ENCODE peak calls at places on chromosomes 7 and 10, in eight cellular contexts. One of them, this sample, is unnamed.

GRCh38 chr7:30699706-30700495 is 17.6 kb upstream of the CRHR2 start:
- DNase-seq in WTC11: peak
- DNase-seq in endothelial cell: no peak
- DNase-seq in effector CD4-positive, alpha-beta T cell: no peak
- DNase-seq in fibroblast of pulmonary artery: no peak
- DNase-seq in lower lobe of right lung: no peak
- DNase-seq in germinal center: no peak
- DNase-seq in NCI-H748 treated with DMSO at 0.1 percent for 48 hours: no peak
- DNase-seq in this sample: peak

GRCh38 chr7:128954150-128954549 is 16.4 kb downstream of the IRF5 start:
- DNase-seq in NCI-H748 treated with DMSO at 0.1 percent for 48 hours: no peak
- DNase-seq in germinal center: no peak
- DNase-seq in effector CD4-positive, alpha-beta T cell: no peak
- DNase-seq in fibroblast of pulmonary artery: no peak
- DNase-seq in lower lobe of right lung: no peak
- DNase-seq in endothelial cell: no peak
- DNase-seq in WTC11: no peak
- DNase-seq in this sample: no peak

GRCh38 chr10:97814996-97815395 is 34.6 kb upstream of the GOLGA7B start:
- DNase-seq in lower lobe of right lung: no peak
- DNase-seq in effector CD4-positive, alpha-beta T cell: no peak
- DNase-seq in germinal center: no peak
- DNase-seq in endothelial cell: no peak
- DNase-seq in WTC11: no peak
- DNase-seq in NCI-H748 treated with DMSO at 0.1 percent for 48 hours: no peak
- DNase-seq in fibroblast of pulmonary artery: no peak
- DNase-seq in this sample: no peak

GRCh38 chr10:127935115-127935561 is 28.2 kb downstream of the PTPRE start:
- DNase-seq in NCI-H748 treated with DMSO at 0.1 percent for 48 hours: peak
- DNase-seq in endothelial cell: no peak
- DNase-seq in fibroblast of pulmonary artery: no peak
- DNase-seq in lower lobe of right lung: no peak
- DNase-seq in effector CD4-positive, alpha-beta T cell: no peak
- DNase-seq in WTC11: no peak
- DNase-seq in germinal center: no peak
- DNase-seq in this sample: no peak

GRCh38 chr7:130272456-130273080 is 5.9 kb downstream of the CPA2 start:
- DNase-seq in endothelial cell: peak
- DNase-seq in fibroblast of pulmonary artery: no peak
- DNase-seq in effector CD4-positive, alpha-beta T cell: no peak
- DNase-seq in germinal center: no peak
- DNase-seq in NCI-H748 treated with DMSO at 0.1 percent for 48 hours: peak
- DNase-seq in WTC11: peak
- DNase-seq in lower lobe of right lung: no peak
- DNase-seq in this sample: no peak

GRCh38 chr10:72790216-72790990 is 98.5 kb downstream of the MCU start:
- DNase-seq in endothelial cell: no peak
- DNase-seq in WTC11: no peak
- DNase-seq in lower lobe of right lung: no peak
- DNase-seq in effector CD4-positive, alpha-beta T cell: no peak
- DNase-seq in germinal center: no peak
- DNase-seq in NCI-H748 treated with DMSO at 0.1 percent for 48 hours: no peak
- DNase-seq in fibroblast of pulmonary artery: no peak
- DNase-seq in this sample: no peak

GRCh38 chr7:78080811-78081210 is 282.2 kb downstream of the PHTF2 start:
- DNase-seq in fibroblast of pulmonary artery: no peak
- DNase-seq in lower lobe of right lung: no peak
- DNase-seq in effector CD4-positive, alpha-beta T cell: no peak
- DNase-seq in germinal center: no peak
- DNase-seq in WTC11: no peak
- DNase-seq in NCI-H748 treated with DMSO at 0.1 percent for 48 hours: no peak
- DNase-seq in endothelial cell: no peak
- DNase-seq in this sample: no peak

GRCh38 chr7:3154881-3155494 is 111.3 kb upstream of the CARD11 start:
- DNase-seq in WTC11: peak
- DNase-seq in germinal center: peak
- DNase-seq in lower lobe of right lung: no peak
- DNase-seq in fibroblast of pulmonary artery: peak
- DNase-seq in NCI-H748 treated with DMSO at 0.1 percent for 48 hours: peak
- DNase-seq in endothelial cell: peak
- DNase-seq in effector CD4-positive, alpha-beta T cell: peak
- DNase-seq in this sample: peak

GRCh38 chr10:60733189-60733815 is 45.0 kb upstream of the CDK1 start:
- DNase-seq in fibroblast of pulmonary artery: no peak
- DNase-seq in endothelial cell: peak
- DNase-seq in WTC11: peak
- DNase-seq in lower lobe of right lung: peak
- DNase-seq in germinal center: peak
- DNase-seq in NCI-H748 treated with DMSO at 0.1 percent for 48 hours: peak
- DNase-seq in effector CD4-positive, alpha-beta T cell: peak
- DNase-seq in this sample: peak

GRCh38 chr7:114589436-114589835 is 174.8 kb downstream of the FOXP2 start:
- DNase-seq in endothelial cell: no peak
- DNase-seq in effector CD4-positive, alpha-beta T cell: no peak
- DNase-seq in fibroblast of pulmonary artery: no peak
- DNase-seq in lower lobe of right lung: no peak
- DNase-seq in germinal center: no peak
- DNase-seq in WTC11: no peak
- DNase-seq in NCI-H748 treated with DMSO at 0.1 percent for 48 hours: no peak
- DNase-seq in this sample: no peak

GRCh38 chr7:22549667-22550513 is 49.9 kb upstream of the STEAP1B start:
- DNase-seq in germinal center: peak
- DNase-seq in fibroblast of pulmonary artery: peak
- DNase-seq in WTC11: peak
- DNase-seq in lower lobe of right lung: no peak
- DNase-seq in effector CD4-positive, alpha-beta T cell: peak
- DNase-seq in endothelial cell: peak
- DNase-seq in NCI-H748 treated with DMSO at 0.1 percent for 48 hours: peak
- DNase-seq in this sample: peak

GRCh38 chr7:46716926-46717325 is 795.9 kb upstream of the IGFBP3 start:
- DNase-seq in effector CD4-positive, alpha-beta T cell: no peak
- DNase-seq in lower lobe of right lung: no peak
- DNase-seq in fibroblast of pulmonary artery: peak
- DNase-seq in NCI-H748 treated with DMSO at 0.1 percent for 48 hours: no peak
- DNase-seq in endothelial cell: no peak
- DNase-seq in germinal center: no peak
- DNase-seq in WTC11: no peak
- DNase-seq in this sample: peak

GRCh38 chr7:156832195-156832877 is 60.6 kb downstream of the LMBR1 start:
- DNase-seq in lower lobe of right lung: no peak
- DNase-seq in fibroblast of pulmonary artery: no peak
- DNase-seq in effector CD4-positive, alpha-beta T cell: no peak
- DNase-seq in WTC11: no peak
- DNase-seq in endothelial cell: no peak
- DNase-seq in germinal center: peak
- DNase-seq in NCI-H748 treated with DMSO at 0.1 percent for 48 hours: no peak
- DNase-seq in this sample: no peak

GRCh38 chr7:157711353-157711888 is 374.6 kb downstream of the DNAJB6 start:
- DNase-seq in NCI-H748 treated with DMSO at 0.1 percent for 48 hours: no peak
- DNase-seq in endothelial cell: no peak
- DNase-seq in lower lobe of right lung: peak
- DNase-seq in effector CD4-positive, alpha-beta T cell: no peak
- DNase-seq in WTC11: peak
- DNase-seq in fibroblast of pulmonary artery: no peak
- DNase-seq in germinal center: no peak
- DNase-seq in this sample: no peak

GRCh38 chr7:139471740-139472353 is 11.6 kb downstream of the KLRG2 start:
- DNase-seq in lower lobe of right lung: no peak
- DNase-seq in WTC11: no peak
- DNase-seq in endothelial cell: no peak
- DNase-seq in fibroblast of pulmonary artery: peak
- DNase-seq in effector CD4-positive, alpha-beta T cell: no peak
- DNase-seq in germinal center: no peak
- DNase-seq in NCI-H748 treated with DMSO at 0.1 percent for 48 hours: no peak
- DNase-seq in this sample: peak

GRCh38 chr10:117005454-117006055 is 568 bp upstream of the SHTN1 start:
- DNase-seq in WTC11: peak
- DNase-seq in NCI-H748 treated with DMSO at 0.1 percent for 48 hours: no peak
- DNase-seq in effector CD4-positive, alpha-beta T cell: no peak
- DNase-seq in germinal center: peak
- DNase-seq in lower lobe of right lung: no peak
- DNase-seq in fibroblast of pulmonary artery: no peak
- DNase-seq in endothelial cell: peak
- DNase-seq in this sample: peak

GRCh38 chr7:6299774-6300173 is 27.4 kb upstream of the CYTH3 start:
- DNase-seq in effector CD4-positive, alpha-beta T cell: no peak
- DNase-seq in fibroblast of pulmonary artery: no peak
- DNase-seq in WTC11: no peak
- DNase-seq in NCI-H748 treated with DMSO at 0.1 percent for 48 hours: no peak
- DNase-seq in germinal center: no peak
- DNase-seq in lower lobe of right lung: no peak
- DNase-seq in endothelial cell: no peak
- DNase-seq in this sample: no peak

GRCh38 chr7:70091362-70091761 is 493.1 kb downstream of the AUTS2 start:
- DNase-seq in germinal center: no peak
- DNase-seq in WTC11: no peak
- DNase-seq in fibroblast of pulmonary artery: no peak
- DNase-seq in NCI-H748 treated with DMSO at 0.1 percent for 48 hours: no peak
- DNase-seq in endothelial cell: no peak
- DNase-seq in lower lobe of right lung: no peak
- DNase-seq in effector CD4-positive, alpha-beta T cell: no peak
- DNase-seq in this sample: no peak

GRCh38 chr7:16293669-16294425 is 127.5 kb downstream of the CRPPA start:
- DNase-seq in germinal center: no peak
- DNase-seq in WTC11: no peak
- DNase-seq in lower lobe of right lung: no peak
- DNase-seq in fibroblast of pulmonary artery: no peak
- DNase-seq in NCI-H748 treated with DMSO at 0.1 percent for 48 hours: no peak
- DNase-seq in effector CD4-positive, alpha-beta T cell: no peak
- DNase-seq in endothelial cell: no peak
- DNase-seq in this sample: no peak

GRCh38 chr7:51428226-51428887 is 111.7 kb upstream of the COBL start:
- DNase-seq in lower lobe of right lung: no peak
- DNase-seq in endothelial cell: peak
- DNase-seq in WTC11: peak
- DNase-seq in effector CD4-positive, alpha-beta T cell: no peak
- DNase-seq in germinal center: no peak
- DNase-seq in NCI-H748 treated with DMSO at 0.1 percent for 48 hours: peak
- DNase-seq in fibroblast of pulmonary artery: no peak
- DNase-seq in this sample: peak

GRCh38 chr7:82778021-82778420 is 334.4 kb upstream of the CACNA2D1 start:
- DNase-seq in endothelial cell: no peak
- DNase-seq in fibroblast of pulmonary artery: peak
- DNase-seq in germinal center: no peak
- DNase-seq in NCI-H748 treated with DMSO at 0.1 percent for 48 hours: no peak
- DNase-seq in lower lobe of right lung: no peak
- DNase-seq in effector CD4-positive, alpha-beta T cell: no peak
- DNase-seq in WTC11: no peak
- DNase-seq in this sample: no peak

GRCh38 chr10:122342293-122343134 is 32.0 kb upstream of the PLEKHA1 start:
- DNase-seq in germinal center: peak
- DNase-seq in endothelial cell: peak
- DNase-seq in NCI-H748 treated with DMSO at 0.1 percent for 48 hours: no peak
- DNase-seq in WTC11: peak
- DNase-seq in effector CD4-positive, alpha-beta T cell: peak
- DNase-seq in fibroblast of pulmonary artery: peak
- DNase-seq in lower lobe of right lung: no peak
- DNase-seq in this sample: peak

GRCh38 chr10:91788527-91788926 is 9.7 kb upstream of the TNKS2 start:
- DNase-seq in lower lobe of right lung: no peak
- DNase-seq in fibroblast of pulmonary artery: no peak
- DNase-seq in germinal center: no peak
- DNase-seq in effector CD4-positive, alpha-beta T cell: no peak
- DNase-seq in endothelial cell: no peak
- DNase-seq in NCI-H748 treated with DMSO at 0.1 percent for 48 hours: no peak
- DNase-seq in WTC11: no peak
- DNase-seq in this sample: no peak

GRCh38 chr7:30562498-30562897 is 32.2 kb upstream of the GARS1 start:
- DNase-seq in WTC11: no peak
- DNase-seq in germinal center: no peak
- DNase-seq in effector CD4-positive, alpha-beta T cell: no peak
- DNase-seq in lower lobe of right lung: no peak
- DNase-seq in NCI-H748 treated with DMSO at 0.1 percent for 48 hours: peak
- DNase-seq in fibroblast of pulmonary artery: peak
- DNase-seq in endothelial cell: no peak
- DNase-seq in this sample: no peak

GRCh38 chr10:65618125-65618524 is 1307.7 kb upstream of the LRRTM3 start:
- DNase-seq in fibroblast of pulmonary artery: peak
- DNase-seq in germinal center: no peak
- DNase-seq in lower lobe of right lung: no peak
- DNase-seq in effector CD4-positive, alpha-beta T cell: no peak
- DNase-seq in WTC11: no peak
- DNase-seq in endothelial cell: no peak
- DNase-seq in NCI-H748 treated with DMSO at 0.1 percent for 48 hours: no peak
- DNase-seq in this sample: no peak

GRCh38 chr7:95690367-95690947 is 81.9 kb upstream of the DYNC1I1 start:
- DNase-seq in WTC11: no peak
- DNase-seq in germinal center: peak
- DNase-seq in lower lobe of right lung: no peak
- DNase-seq in fibroblast of pulmonary artery: peak
- DNase-seq in NCI-H748 treated with DMSO at 0.1 percent for 48 hours: peak
- DNase-seq in effector CD4-positive, alpha-beta T cell: no peak
- DNase-seq in endothelial cell: peak
- DNase-seq in this sample: peak

GRCh38 chr7:35565927-35566326 is 129.0 kb downstream of the HERPUD2 start:
- DNase-seq in lower lobe of right lung: no peak
- DNase-seq in germinal center: no peak
- DNase-seq in NCI-H748 treated with DMSO at 0.1 percent for 48 hours: no peak
- DNase-seq in fibroblast of pulmonary artery: peak
- DNase-seq in WTC11: no peak
- DNase-seq in effector CD4-positive, alpha-beta T cell: no peak
- DNase-seq in endothelial cell: no peak
- DNase-seq in this sample: peak

GRCh38 chr10:86536294-86536861 is 14.8 kb upstream of the WAPL start:
- DNase-seq in NCI-H748 treated with DMSO at 0.1 percent for 48 hours: no peak
- DNase-seq in effector CD4-positive, alpha-beta T cell: peak
- DNase-seq in lower lobe of right lung: no peak
- DNase-seq in fibroblast of pulmonary artery: no peak
- DNase-seq in WTC11: peak
- DNase-seq in germinal center: peak
- DNase-seq in endothelial cell: no peak
- DNase-seq in this sample: peak

GRCh38 chr10:14024349-14025202 is 306.1 kb downstream of the FRMD4A start:
- DNase-seq in WTC11: no peak
- DNase-seq in lower lobe of right lung: no peak
- DNase-seq in fibroblast of pulmonary artery: no peak
- DNase-seq in endothelial cell: no peak
- DNase-seq in effector CD4-positive, alpha-beta T cell: no peak
- DNase-seq in NCI-H748 treated with DMSO at 0.1 percent for 48 hours: no peak
- DNase-seq in germinal center: peak
- DNase-seq in this sample: no peak

GRCh38 chr10:125159932-125160855 is at the start of gene CTBP2:
- DNase-seq in lower lobe of right lung: peak
- DNase-seq in endothelial cell: peak
- DNase-seq in effector CD4-positive, alpha-beta T cell: no peak
- DNase-seq in WTC11: no peak
- DNase-seq in germinal center: peak
- DNase-seq in NCI-H748 treated with DMSO at 0.1 percent for 48 hours: peak
- DNase-seq in fibroblast of pulmonary artery: peak
- DNase-seq in this sample: peak

GRCh38 chr10:96984512-96985225 is 152.6 kb downstream of the LCOR start:
- DNase-seq in lower lobe of right lung: no peak
- DNase-seq in WTC11: no peak
- DNase-seq in effector CD4-positive, alpha-beta T cell: no peak
- DNase-seq in endothelial cell: no peak
- DNase-seq in fibroblast of pulmonary artery: no peak
- DNase-seq in NCI-H748 treated with DMSO at 0.1 percent for 48 hours: no peak
- DNase-seq in germinal center: no peak
- DNase-seq in this sample: no peak